ENCODE peak calls at places on chromosomes 5 and 9, in six cellular contexts. M is BJ, A is Calu3, Y is IMR-90, D is omental fat pad, O is endodermal cell. I is an unnamed sample.

GRCh38 chr5:111072949-111073682 is 1.6 kb downstream of the TSLP start:
- DNase-seq in M (no peak), A (peak), Y (peak), D (peak), O (peak), I (no peak)

GRCh38 chr5:176352116-176352878 is 9.3 kb downstream of the KIAA1191 start:
- DNase-seq in M (no peak), A (no peak), Y (peak), D (no peak), O (no peak), I (no peak)

GRCh38 chr5:40446910-40447309 is 232.8 kb upstream of the PTGER4 start:
- DNase-seq in M (no peak), A (peak), Y (peak), D (no peak), O (no peak), I (no peak)

GRCh38 chr5:40166757-40167156 is 513.0 kb upstream of the PTGER4 start:
- DNase-seq in M (no peak), A (no peak), Y (peak), D (no peak), O (no peak), I (no peak)

GRCh38 chr5:132877938-132878337 is 4.5 kb downstream of the LEAP2 start:
- DNase-seq in M (no peak), A (peak), Y (peak), D (no peak), O (no peak), I (no peak)

GRCh38 chr5:138961711-138962110 is 86.6 kb upstream of the LRRTM2 start:
- DNase-seq in M (no peak), A (no peak), Y (no peak), D (no peak), O (no peak), I (no peak)

GRCh38 chr5:131563434-131564228 is 71.4 kb downstream of the RAPGEF6 start:
- DNase-seq in M (no peak), A (no peak), Y (no peak), D (no peak), O (peak), I (no peak)

GRCh38 chr5:176676361-176676824 is 29.1 kb downstream of the TSPAN17 start:
- DNase-seq in M (no peak), A (no peak), Y (peak), D (no peak), O (no peak), I (no peak)

GRCh38 chr9:110220809-110221208 is 12.8 kb upstream of the C9orf152 start:
- DNase-seq in M (no peak), A (no peak), Y (no peak), D (no peak), O (no peak), I (no peak)

GRCh38 chr5:122445070-122445469 is 133.0 kb downstream of the SNCAIP start:
- DNase-seq in M (no peak), A (no peak), Y (no peak), D (no peak), O (no peak), I (no peak)

GRCh38 chr9:122113574-122113973 is 20.5 kb upstream of the TTLL11 start:
- DNase-seq in M (no peak), A (no peak), Y (no peak), D (no peak), O (no peak), I (no peak)

GRCh38 chr5:73912755-73913365 is 286.9 kb downstream of the ARHGEF28 start:
- DNase-seq in M (no peak), A (no peak), Y (peak), D (no peak), O (no peak), I (no peak)

GRCh38 chr9:69145148-69145547 is 28.9 kb upstream of the TJP2 start:
- DNase-seq in M (peak), A (no peak), Y (no peak), D (no peak), O (no peak), I (no peak)

GRCh38 chr9:69153707-69154521 is 20.2 kb upstream of the TJP2 start:
- DNase-seq in M (no peak), A (peak), Y (no peak), D (no peak), O (peak), I (no peak)

GRCh38 chr9:69151506-69151905 is 22.6 kb upstream of the TJP2 start:
- DNase-seq in M (no peak), A (no peak), Y (no peak), D (no peak), O (no peak), I (no peak)

GRCh38 chr9:69147041-69147834 is 26.8 kb upstream of the TJP2 start:
- DNase-seq in M (no peak), A (no peak), Y (no peak), D (no peak), O (peak), I (no peak)

DNA sequence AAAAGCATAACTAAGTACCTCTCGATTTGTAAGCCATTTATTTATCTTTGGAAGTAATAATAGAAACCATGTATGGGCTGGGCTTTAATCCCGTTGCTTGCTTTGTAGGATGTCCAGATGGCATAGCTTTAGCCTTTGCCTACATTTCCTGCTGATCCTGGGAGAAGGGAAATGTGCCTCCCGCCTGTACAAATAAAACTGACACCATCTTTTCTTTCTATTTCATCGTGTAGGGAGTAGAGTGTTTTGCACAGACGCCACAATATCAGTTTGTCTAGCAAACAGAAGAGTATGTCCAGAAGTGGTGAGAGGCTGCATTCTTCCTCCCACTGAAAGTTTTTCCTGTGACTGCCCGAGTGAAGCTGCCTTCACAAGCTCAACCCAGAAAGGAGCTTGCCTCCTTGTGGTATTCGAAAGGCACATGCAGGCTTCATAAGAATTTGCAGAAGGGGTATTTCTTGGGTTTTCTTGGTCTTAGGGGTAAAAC is 24.7 kb upstream of the TJP2 start:
- DNase-seq in M (no peak), A (no peak), Y (peak), D (no peak), O (peak), I (peak)
- TF ChIP-seq CTCF in M (peak), A (no peak), Y (peak), D (no peak), O (peak), I (peak)

GRCh38 chr9:103537426-103537825 is 542.3 kb downstream of the CYLC2 start:
- DNase-seq in M (no peak), A (no peak), Y (no peak), D (no peak), O (no peak), I (no peak)
- TF ChIP-seq CTCF in M (no peak), A (no peak), Y (no peak), D (no peak), O (no peak), I (no peak)

DNA sequence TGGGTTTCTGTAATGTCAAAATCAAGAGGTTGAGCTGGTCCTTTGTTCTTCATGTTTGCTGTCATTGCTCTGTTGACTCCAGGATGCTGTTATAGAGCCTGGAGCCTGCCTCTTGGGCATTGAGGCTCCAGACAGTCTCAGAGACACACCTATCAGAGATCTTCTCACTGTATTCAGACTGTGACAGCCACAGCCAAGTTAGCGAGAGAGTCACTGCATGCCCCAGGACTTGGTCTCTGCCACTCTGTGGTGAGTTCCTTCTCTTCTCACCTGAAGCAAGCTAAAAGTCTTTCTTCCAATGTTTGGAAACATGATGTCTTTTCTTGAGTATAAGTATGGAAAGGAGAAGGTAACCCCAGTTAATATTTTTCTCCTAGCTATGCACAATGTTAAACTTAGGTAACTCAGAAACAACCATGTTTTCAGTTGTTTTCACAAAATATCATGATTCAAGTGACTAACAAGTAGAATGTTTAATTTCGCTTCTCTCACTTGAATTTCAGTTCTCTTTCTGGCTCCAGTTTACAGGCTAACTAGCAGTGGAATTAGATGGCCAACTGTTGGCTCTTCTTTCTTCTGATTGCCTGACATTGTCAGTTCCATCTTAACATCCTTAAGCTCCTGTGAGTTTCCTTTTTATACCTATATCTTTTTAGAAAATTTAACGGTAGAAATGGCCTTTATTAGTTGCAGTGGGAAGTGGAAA is 20.6 kb upstream of the ZFYVE16 start:
- DNase-seq in M (no peak), A (no peak), Y (no peak), D (no peak), O (no peak), I (no peak)
- TF ChIP-seq CTCF in M (no peak), A (no peak), Y (no peak), D (no peak), O (no peak), I (no peak)

DNA sequence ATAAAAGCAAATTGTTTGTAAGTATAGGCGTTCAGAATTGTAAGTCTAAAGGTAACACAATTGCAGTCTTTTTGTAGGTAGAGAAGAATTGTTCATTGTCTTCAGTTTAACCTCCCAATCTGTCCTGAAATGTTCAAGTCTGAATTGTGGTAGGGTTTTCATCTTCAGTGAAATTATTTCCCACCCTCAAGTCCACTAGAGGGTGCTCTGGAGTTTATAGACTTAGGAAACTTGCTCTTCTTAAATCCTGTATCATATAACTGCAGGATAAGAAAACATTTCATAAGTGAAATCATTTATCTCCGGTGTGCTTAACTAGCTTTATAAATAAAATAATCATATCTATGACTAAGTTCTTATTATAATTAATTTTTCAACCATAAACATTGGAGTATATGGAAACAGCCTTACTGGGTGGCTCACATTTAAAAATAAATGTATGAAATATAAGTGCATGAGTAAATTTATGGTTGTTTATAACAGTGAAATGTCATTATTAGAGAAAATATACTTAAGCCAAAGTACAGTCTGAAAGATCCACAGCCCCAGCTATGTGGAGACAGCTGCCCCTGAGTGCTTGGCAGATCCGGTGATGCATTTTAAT is 182.4 kb upstream of the OTULINL start:
- DNase-seq in M (no peak), A (no peak), Y (peak), D (no peak), O (no peak), I (no peak)
- TF ChIP-seq CTCF in M (peak), A (no peak), Y (peak), D (no peak), O (peak), I (peak)

GRCh38 chr5:151319334-151319733 is 15.8 kb upstream of the SLC36A3 start:
- DNase-seq in M (no peak), A (peak), Y (peak), D (no peak), O (peak), I (no peak)
- TF ChIP-seq CTCF in M (peak), A (no peak), Y (no peak), D (no peak), O (peak), I (peak)